ENCODE peak calls at places on chromosomes 4 and X, in ten cellular contexts. H, K, R, Z, J, G, S, C, F and D are unnamed samples.

GRCh38 chr4:146960634-146961033 is 15.0 kb upstream of the TTC29 start:
- DNase-seq in R (no peak), G (no peak), C (no peak), F (no peak), K (no peak), H (no peak), J (no peak), S (no peak), Z (no peak), D (no peak)

GRCh38 chrX:17689971-17690409 is 47.3 kb upstream of the SCML1 start:
- DNase-seq in R (peak), H (no peak), F (peak), C (peak), J (no peak), S (no peak), Z (peak), G (peak), K (peak), D (no peak)

GRCh38 chr4:242121-242848 is 63.0 kb downstream of the ZNF732 start:
- DNase-seq in S (peak), H (peak), C (peak), Z (peak), R (peak), K (peak), F (peak), J (no peak), G (peak), D (peak)

GRCh38 chr4:3851211-3851610 is 85.0 kb downstream of the ADRA2C start:
- DNase-seq in F (no peak), Z (no peak), J (no peak), K (no peak), C (peak), H (no peak), G (no peak), R (no peak), S (no peak), D (no peak)

GRCh38 chrX:1264556-1264955 is 4.1 kb upstream of the CSF2RA start:
- DNase-seq in S (no peak), K (no peak), G (no peak), R (no peak), Z (no peak), J (no peak), H (no peak), F (no peak), C (peak), D (no peak)

GRCh38 chr4:168877779-168878491 is 132.1 kb downstream of the CBR4 start:
- DNase-seq in G (peak), R (no peak), K (no peak), S (no peak), F (no peak), C (peak), J (no peak), Z (peak), H (peak), D (no peak)

GRCh38 chr4:156972370-156972980 is 876 bp upstream of the PDGFC start:
- DNase-seq in G (no peak), J (no peak), Z (no peak), S (no peak), H (no peak), K (no peak), C (no peak), F (no peak), R (peak), D (no peak)

GRCh38 chr4:71307729-71308128 is 31.1 kb upstream of the SLC4A4 start:
- DNase-seq in Z (no peak), K (no peak), S (no peak), J (no peak), C (no peak), G (no peak), H (no peak), F (no peak), R (no peak), D (no peak)

GRCh38 chr4:111880116-111880515 is 265.1 kb upstream of the FAM241A start:
- DNase-seq in S (no peak), H (no peak), R (no peak), J (no peak), G (no peak), F (no peak), Z (no peak), K (no peak), C (no peak), D (no peak)

GRCh38 chr4:168759959-168760527 is 250.0 kb downstream of the CBR4 start:
- DNase-seq in S (no peak), K (no peak), Z (no peak), R (no peak), F (no peak), G (no peak), J (no peak), C (no peak), H (peak), D (no peak)

GRCh38 chr4:20333141-20333690 is 81.5 kb downstream of the SLIT2 start:
- DNase-seq in G (no peak), S (no peak), F (no peak), R (no peak), Z (no peak), H (no peak), C (no peak), K (no peak), J (no peak), D (no peak)

GRCh38 chr4:97987019-97987648 is 156.1 kb downstream of the STPG2 start:
- DNase-seq in G (no peak), Z (no peak), C (peak), J (no peak), H (no peak), K (no peak), R (peak), F (no peak), S (no peak), D (no peak)

GRCh38 chr4:176438401-176438800 is 118.6 kb downstream of the SPCS3 start:
- DNase-seq in H (no peak), S (no peak), C (no peak), K (no peak), J (no peak), G (no peak), Z (no peak), R (no peak), F (no peak), D (no peak)

GRCh38 chr4:120156115-120156718 is 89.6 kb upstream of the MAD2L1 start:
- DNase-seq in F (peak), K (no peak), Z (peak), H (no peak), C (peak), R (peak), S (no peak), G (peak), J (no peak), D (no peak)

GRCh38 chr4:113355550-113356371 is 306.3 kb downstream of the ANK2 start:
- DNase-seq in S (peak), K (peak), R (no peak), J (no peak), Z (no peak), G (peak), F (peak), H (no peak), C (peak), D (no peak)

GRCh38 chr4:176830971-176831370 is 38.2 kb upstream of the VEGFC start:
- DNase-seq in S (no peak), R (peak), C (no peak), F (no peak), K (no peak), J (no peak), H (no peak), Z (no peak), G (no peak), D (no peak)

GRCh38 chr4:148653681-148654080 is 211.5 kb upstream of the NR3C2 start:
- DNase-seq in H (no peak), S (no peak), R (no peak), F (no peak), Z (no peak), C (no peak), J (no peak), G (no peak), K (no peak), D (no peak)

GRCh38 chr4:138301536-138301935 is 59.4 kb upstream of the SLC7A11 start:
- DNase-seq in F (no peak), R (peak), K (no peak), G (no peak), C (no peak), H (no peak), Z (no peak), S (no peak), J (no peak), D (no peak)

GRCh38 chrX:134737721-134738369 is 79.6 kb upstream of the PLAC1 start:
- DNase-seq in K (no peak), R (no peak), Z (peak), H (no peak), F (no peak), C (no peak), S (no peak), J (no peak), G (no peak), D (no peak)

GRCh38 chr4:60656171-60656570 is 544.0 kb upstream of the ADGRL3 start:
- DNase-seq in C (no peak), F (no peak), J (no peak), K (no peak), Z (no peak), H (no peak), R (no peak), G (no peak), S (no peak), D (no peak)

GRCh38 chr4:121057466-121057911 is 14.8 kb downstream of the NDNF start:
- DNase-seq in S (no peak), J (no peak), H (no peak), G (peak), C (no peak), Z (no peak), F (no peak), R (no peak), K (no peak), D (no peak)

GRCh38 chr4:105996845-105997244 is 101.6 kb downstream of the NPNT start:
- DNase-seq in K (no peak), J (no peak), C (no peak), G (no peak), H (no peak), S (no peak), F (no peak), Z (no peak), R (no peak), D (no peak)

GRCh38 chrX:20317873-20318272 is 51.2 kb upstream of the RPS6KA3 start:
- DNase-seq in H (no peak), C (no peak), F (no peak), K (no peak), G (no peak), J (no peak), S (no peak), R (no peak), Z (no peak), D (no peak)

GRCh38 chr4:25908491-25908901 is 5.5 kb upstream of the SMIM20 start:
- DNase-seq in S (no peak), F (peak), R (no peak), G (no peak), C (peak), J (no peak), Z (no peak), H (no peak), K (no peak), D (no peak)

GRCh38 chr4:15002659-15003440 is 569 bp downstream of the CPEB2 start:
- DNase-seq in Z (peak), C (peak), J (peak), K (peak), G (peak), S (peak), R (peak), F (peak), H (peak), D (peak)

GRCh38 chr4:2045518-2045951 is 13.6 kb upstream of the NAT8L start:
- DNase-seq in H (peak), R (no peak), G (no peak), J (no peak), F (no peak), C (peak), K (no peak), S (no peak), Z (no peak), D (no peak)

GRCh38 chr4:94486372-94486801 is 34.6 kb downstream of the PDLIM5 start:
- DNase-seq in R (no peak), H (no peak), Z (no peak), K (no peak), J (no peak), C (peak), S (no peak), F (no peak), G (no peak), D (no peak)

GRCh38 chr4:153222162-153222789 is 18.0 kb downstream of the TRIM2 start:
- DNase-seq in G (peak), F (peak), R (peak), S (peak), Z (peak), J (peak), H (no peak), C (peak), K (peak), D (peak)

GRCh38 chrX:153477458-153477857 is 7.1 kb upstream of the HAUS7 start:
- DNase-seq in F (no peak), R (no peak), G (no peak), H (no peak), J (no peak), K (no peak), C (no peak), S (no peak), Z (no peak), D (no peak)
- H3K27ac ChIP-seq in F (no peak), R (no peak), G (peak), H (no peak), J (peak), K (peak), C (no peak), S (no peak), Z (peak), D (no peak)

GRCh38 chr4:123606946-123607542 is 210.4 kb downstream of the SPRY1 start:
- DNase-seq in K (no peak), H (no peak), Z (no peak), J (no peak), C (no peak), G (no peak), F (no peak), S (no peak), R (no peak), D (no peak)
- H3K27ac ChIP-seq in K (no peak), H (no peak), Z (no peak), J (no peak), C (no peak), G (peak), F (no peak), S (no peak), R (no peak), D (no peak)

GRCh38 chrX:79162076-79162475 is 17.6 kb downstream of the GPR174 start:
- DNase-seq in J (no peak), G (no peak), C (no peak), K (no peak), R (no peak), Z (no peak), F (no peak), S (no peak), H (no peak), D (no peak)
- H3K27ac ChIP-seq in J (no peak), G (peak), C (no peak), K (no peak), R (no peak), Z (no peak), F (no peak), S (peak), H (no peak), D (no peak)

GRCh38 chrX:25344191-25344936 is 328.6 kb upstream of the ARX start:
- DNase-seq in Z (no peak), R (no peak), K (no peak), J (no peak), G (no peak), S (no peak), F (no peak), H (no peak), C (no peak), D (no peak)
- H3K27ac ChIP-seq in Z (no peak), R (no peak), K (no peak), J (no peak), G (no peak), S (no peak), F (no peak), H (no peak), C (no peak), D (no peak)

DNA sequence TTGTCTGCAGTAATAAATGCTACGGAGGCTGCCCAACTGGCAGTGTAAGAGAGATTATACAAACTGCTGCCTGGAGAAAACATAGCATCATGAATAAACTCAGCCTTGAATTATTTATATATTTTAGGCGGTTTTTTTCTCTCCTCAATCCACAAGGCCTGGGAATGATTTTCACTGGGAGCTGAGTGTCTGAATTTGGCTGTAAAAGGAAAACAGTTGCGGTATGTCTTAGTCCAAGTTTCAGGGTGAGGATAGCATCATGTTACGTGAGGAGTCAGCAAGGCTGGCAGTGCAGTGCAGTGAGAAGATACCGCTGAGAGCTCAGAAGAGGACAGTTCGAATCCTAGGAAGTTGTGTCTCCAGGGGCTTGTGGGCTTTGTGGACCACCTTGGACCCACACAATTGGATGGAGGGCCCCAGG is 291.5 kb upstream of the BOD1L1 start:
- DNase-seq in F (peak), R (no peak), C (no peak), H (no peak), K (peak), S (no peak), J (no peak), G (no peak), Z (no peak), D (no peak)
- H3K27ac ChIP-seq in F (peak), R (no peak), C (peak), H (no peak), K (peak), S (no peak), J (no peak), G (peak), Z (no peak), D (no peak)

DNA sequence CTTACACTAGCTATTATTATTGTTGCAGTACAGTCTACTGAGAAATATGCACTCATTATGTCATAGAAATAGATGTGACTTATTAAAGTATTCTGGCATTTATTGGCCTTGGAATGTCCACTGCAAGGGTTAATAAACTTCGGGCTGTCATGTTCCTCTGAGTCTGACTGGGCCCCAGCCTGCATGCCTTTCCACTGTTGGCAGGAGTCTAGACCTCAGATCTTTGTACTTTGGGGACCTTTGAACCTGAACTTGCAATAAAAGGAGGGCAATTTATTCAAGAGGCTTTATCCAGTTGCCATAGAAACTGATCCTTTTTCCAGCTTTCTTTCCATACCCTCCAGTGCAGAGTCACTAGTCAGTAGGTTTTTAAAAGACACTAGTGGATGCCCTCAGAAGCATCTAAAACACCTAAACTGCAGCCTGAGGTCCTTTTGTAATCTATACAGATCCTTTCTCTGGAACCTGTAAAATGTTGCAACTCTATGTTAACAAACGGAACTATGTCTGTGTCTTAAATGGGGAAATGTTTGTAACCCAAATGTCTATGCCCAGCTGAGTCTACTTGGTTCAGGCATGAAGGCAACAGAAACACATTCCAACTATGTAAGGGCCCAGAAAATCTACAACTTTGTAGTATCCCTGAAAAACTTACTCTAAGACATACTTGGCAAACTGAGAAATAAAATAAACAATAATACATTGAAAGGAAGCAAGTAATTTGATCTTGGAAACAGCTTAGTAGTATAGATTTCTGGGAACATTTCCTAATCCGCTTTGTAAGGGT is 41.6 kb downstream of the SOWAHB start:
- DNase-seq in S (no peak), K (no peak), Z (no peak), R (peak), H (no peak), C (no peak), J (no peak), F (peak), G (no peak), D (no peak)
- H3K27ac ChIP-seq in S (no peak), K (no peak), Z (peak), R (peak), H (peak), C (no peak), J (peak), F (peak), G (no peak), D (no peak)

DNA sequence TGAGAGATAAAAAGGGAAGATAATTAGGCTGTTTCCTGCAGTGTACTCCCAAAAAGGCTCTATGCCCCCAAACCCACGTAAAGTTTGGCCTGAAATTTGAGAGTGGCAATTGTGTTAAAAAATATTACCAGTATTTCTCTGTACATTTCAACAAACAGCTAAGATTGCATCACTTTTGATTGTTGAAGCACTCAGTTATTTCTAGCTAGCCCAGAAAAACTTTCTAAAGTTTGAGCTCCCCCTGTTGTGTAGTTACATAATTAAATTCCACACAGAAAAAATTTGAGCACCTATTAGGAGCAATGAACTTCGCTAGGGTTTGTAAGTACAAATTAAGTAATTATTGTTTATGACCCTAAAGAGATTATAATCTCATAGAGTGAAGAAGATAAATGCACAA is 109.4 kb downstream of the DLG3 start:
- DNase-seq in R (peak), Z (no peak), G (no peak), F (peak), S (no peak), C (peak), J (no peak), H (no peak), K (no peak), D (no peak)
- H3K27ac ChIP-seq in R (no peak), Z (no peak), G (no peak), F (no peak), S (no peak), C (no peak), J (no peak), H (no peak), K (no peak), D (no peak)

GRCh38 chrX:53281321-53281822 is at the start of gene IQSEC2:
- DNase-seq in H (peak), Z (peak), S (no peak), R (peak), K (peak), G (peak), J (peak), F (peak), C (peak), D (peak)
- H3K27ac ChIP-seq in H (peak), Z (peak), S (no peak), R (peak), K (peak), G (peak), J (peak), F (peak), C (peak), D (peak)